ENCODE peak calls at places on chromosomes 3 and 15, in five cellular contexts. L, Y, A, H and V are unnamed samples.

GRCh38 chr3:170753421-170754344 is 116.3 kb downstream of the RPL22L1 start:
- DNase-seq in L (no peak), Y (no peak), A (peak; percentile 79), H (no peak), V (peak; percentile 40)

GRCh38 chr3:33538678-33539339 is 98.6 kb upstream of the UBP1 start:
- DNase-seq in L (no peak), Y (no peak), A (no peak), H (no peak), V (no peak)

GRCh38 chr15:74431645-74432044 is 2.1 kb downstream of the SEMA7A start:
- DNase-seq in L (no peak), Y (no peak), A (no peak), H (no peak), V (no peak)

GRCh38 chr3:128499724-128500275 is 6.8 kb upstream of the GATA2 start:
- DNase-seq in L (no peak), Y (peak; percentile 82), A (no peak), H (peak; percentile 19), V (no peak)

GRCh38 chr3:107598926-107599754 is 76.4 kb downstream of the BBX start:
- DNase-seq in L (no peak), Y (no peak), A (peak; percentile 44), H (no peak), V (peak; percentile 65)

GRCh38 chr15:75232826-75233503 is 25.2 kb upstream of the GOLGA6C start:
- DNase-seq in L (no peak), Y (no peak), A (no peak), H (no peak), V (no peak)

GRCh38 chr15:32098033-32098432 is 67.7 kb downstream of the CHRNA7 start:
- DNase-seq in L (no peak), Y (no peak), A (no peak), H (no peak), V (no peak)

GRCh38 chr3:126450219-126450618 is 25.5 kb downstream of the ZXDC start:
- DNase-seq in L (no peak), Y (no peak), A (no peak), H (peak; percentile 39), V (no peak)

GRCh38 chr15:51229907-51230328 is 108.5 kb downstream of the CYP19A1 start:
- DNase-seq in L (peak; percentile 17), Y (no peak), A (peak; percentile 27), H (no peak), V (peak; percentile 52)

GRCh38 chr3:108818404-108818803 is 4.2 kb upstream of the TRAT1 start:
- DNase-seq in L (peak; percentile 11), Y (no peak), A (peak; percentile 10), H (no peak), V (peak; percentile 3)

GRCh38 chr3:126133606-126134005 is 46.8 kb downstream of the ALDH1L1 start:
- DNase-seq in L (no peak), Y (no peak), A (no peak), H (peak; percentile 47), V (no peak)

GRCh38 chr3:193928354-193929209 is 207.4 kb upstream of the HES1 start:
- DNase-seq in L (no peak), Y (no peak), A (no peak), H (no peak), V (no peak)

GRCh38 chr3:55267206-55267930 is 219.7 kb downstream of the WNT5A start:
- DNase-seq in L (no peak), Y (no peak), A (peak; percentile 76), H (no peak), V (peak; percentile 47)

GRCh38 chr3:27354588-27355203 is 14.5 kb downstream of the NEK10 start:
- DNase-seq in L (no peak), Y (no peak), A (no peak), H (no peak), V (peak; percentile 13)

GRCh38 chr3:150531775-150532174 is 14.5 kb downstream of the SERP1 start:
- DNase-seq in L (no peak), Y (no peak), A (no peak), H (no peak), V (no peak)

GRCh38 chr3:165725296-165725695 is 111.9 kb downstream of the BCHE start:
- DNase-seq in L (no peak), Y (no peak), A (no peak), H (no peak), V (peak; percentile 9)

GRCh38 chr3:50542177-50543034 is 25.1 kb downstream of the C3orf18 start:
- DNase-seq in L (peak; percentile 77), Y (peak; percentile 59), A (peak; percentile 52), H (peak; percentile 94), V (peak; percentile 65)

GRCh38 chr3:136840252-136840651 is 21.3 kb downstream of the SLC35G2 start:
- DNase-seq in L (no peak), Y (no peak), A (no peak), H (no peak), V (no peak)

GRCh38 chr3:152589644-152590043 is 245.3 kb upstream of the P2RY1 start:
- DNase-seq in L (no peak), Y (no peak), A (no peak), H (no peak), V (no peak)

GRCh38 chr3:127712881-127713771 is 40.4 kb downstream of the ABTB1 start:
- DNase-seq in L (no peak), Y (no peak), A (no peak), H (no peak), V (no peak)

GRCh38 chr3:187986514-187986934 is 167.4 kb upstream of the LPP start:
- DNase-seq in L (no peak), Y (peak; percentile 68), A (peak; percentile 96), H (no peak), V (peak; percentile 91)

GRCh38 chr15:70505971-70506887 is 257.1 kb downstream of the UACA start:
- DNase-seq in L (no peak), Y (no peak), A (no peak), H (no peak), V (no peak)

GRCh38 chr3:133965033-133965570 is 64.6 kb downstream of the SLCO2A1 start:
- DNase-seq in L (no peak), Y (no peak), A (peak; percentile 31), H (no peak), V (no peak)

GRCh38 chr15:71674354-71674753 is 136.0 kb upstream of the NR2E3 start:
- DNase-seq in L (no peak), Y (peak; percentile 51), A (no peak), H (no peak), V (no peak)

GRCh38 chr15:41566121-41566885 is 7.3 kb downstream of the TYRO3 start:
- DNase-seq in L (no peak), Y (no peak), A (no peak), H (no peak), V (no peak)

GRCh38 chr15:41570764-41571163 is 11.8 kb downstream of the TYRO3 start:
- DNase-seq in L (no peak), Y (no peak), A (no peak), H (no peak), V (no peak)

GRCh38 chr15:41567870-41568269 is 8.9 kb downstream of the TYRO3 start:
- DNase-seq in L (peak; percentile 33), Y (no peak), A (no peak), H (peak; percentile 58), V (no peak)

GRCh38 chr15:41567261-41567660 is 8.2 kb downstream of the TYRO3 start:
- DNase-seq in L (no peak), Y (no peak), A (no peak), H (no peak), V (no peak)

GRCh38 chr15:41568350-41569017 is 9.5 kb downstream of the TYRO3 start:
- DNase-seq in L (peak; percentile 86), Y (no peak), A (peak; percentile 37), H (peak; percentile 80), V (peak; percentile 64)
- H2BK5ac ChIP-seq in L (peak overlapping the region; percentile 96), Y (peak overlapping the region; percentile 91), A (peak overlapping the region; percentile 2), H (peak overlapping the region; percentile 94), V (no peak overlapping the region)

DNA sequence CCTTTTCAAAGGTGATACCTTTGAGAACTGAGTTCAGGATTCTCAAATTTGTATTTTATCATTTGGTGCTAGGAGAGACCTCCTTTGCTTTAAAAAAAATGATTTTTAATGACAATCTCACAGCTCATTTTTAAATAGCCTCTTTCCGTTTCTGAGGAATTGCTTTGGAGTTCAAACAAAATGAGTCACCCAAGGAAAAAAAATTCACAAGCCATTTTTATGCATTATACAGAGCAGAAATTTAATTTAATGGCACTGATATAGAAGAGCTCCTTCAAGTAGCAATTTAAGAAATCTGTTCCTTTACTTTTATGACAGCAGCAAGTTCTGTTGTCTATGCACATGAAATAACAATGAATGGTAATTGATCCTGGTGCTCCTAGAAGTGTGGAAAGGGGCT is 337.9 kb upstream of the KCNMB2 start:
- DNase-seq in L (no peak), Y (no peak), A (peak; percentile 40), H (no peak), V (no peak)
- H2AFZ ChIP-seq in L (no peak overlapping the region), Y (no peak overlapping the region), A (no peak overlapping the region), H (no peak overlapping the region), V (no peak overlapping the region)

GRCh38 chr3:138687236-138687635 is 78.7 kb downstream of the FAIM start:
- DNase-seq in L (no peak), Y (no peak), A (peak; percentile 65), H (no peak), V (no peak)

GRCh38 chr3:138684411-138684810 is 75.8 kb downstream of the FAIM start:
- DNase-seq in L (no peak), Y (no peak), A (no peak), H (no peak), V (no peak)

GRCh38 chr3:138688871-138689299 is 80.3 kb downstream of the FAIM start:
- DNase-seq in L (no peak), Y (no peak), A (no peak), H (no peak), V (no peak)

GRCh38 chr3:138690036-138690435 is 81.5 kb downstream of the FAIM start:
- DNase-seq in L (no peak), Y (no peak), A (no peak), H (no peak), V (no peak)

DNA sequence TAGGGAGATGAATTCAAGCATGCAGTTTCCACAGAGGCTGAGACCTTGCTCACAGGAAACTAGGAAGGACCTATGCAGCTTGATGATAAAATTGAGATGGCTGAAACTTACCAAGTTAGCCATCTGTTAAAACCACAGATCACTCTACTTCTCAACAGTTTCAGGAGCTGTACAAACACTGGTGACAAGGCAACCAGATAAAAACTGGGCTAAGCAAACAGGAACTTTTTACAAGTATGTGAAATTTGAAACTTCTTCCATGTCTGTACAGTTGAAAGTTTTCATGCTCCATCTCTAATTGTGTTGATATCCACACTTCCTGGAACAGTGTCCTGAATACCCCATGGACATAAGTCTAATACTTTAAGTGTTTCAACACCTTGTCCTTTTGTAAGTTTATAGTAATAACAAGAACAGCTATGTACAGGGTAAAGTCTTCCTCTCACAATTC is 78.2 kb downstream of the FAIM start:
- DNase-seq in L (no peak), Y (no peak), A (peak; percentile 89), H (no peak), V (peak; percentile 84)
- H3K4me3 ChIP-seq in L (no peak overlapping the region), Y (no peak overlapping the region), A (no peak overlapping the region), H (no peak overlapping the region), V (no peak overlapping the region)

GRCh38 chr3:196432137-196432879 is at the start of gene UBXN7:
- DNase-seq in L (peak; percentile 97), Y (peak; percentile 93), A (peak; percentile 90), H (peak; percentile 98), V (peak; percentile 94)

GRCh38 chr3:196431193-196432136 is 762 bp downstream of the UBXN7 start:
- DNase-seq in L (peak; percentile 5), Y (peak; percentile 27), A (peak; percentile 62), H (peak; percentile 66), V (peak; percentile 77)
- H2BK5ac ChIP-seq in L (peak overlapping the region; percentile 99), Y (peak overlapping the region; percentile 79), A (peak overlapping the region; percentile 62), H (peak overlapping the region; percentile 81), V (peak overlapping the region; percentile 86)